ENCODE peak calls at places on chromosomes 3 and 15, in four cellular contexts. P is OCI-LY7, I is endothelial cell, B is lower lobe of right lung. T is an unnamed sample.

GRCh38 chr15:33028495-33028894 is 166.0 kb downstream of the FMN1 start:
- DNase-seq in P (no peak), I (no peak), B (no peak), T (no peak)

GRCh38 chr3:111947179-111947727 is 31.6 kb upstream of the ABHD10 start:
- DNase-seq in I (no peak), B (no peak), P (no peak), T (no peak)

GRCh38 chr3:6125520-6125919 is 735.4 kb upstream of the GRM7 start:
- DNase-seq in I (no peak), B (no peak), P (no peak), T (no peak)

GRCh38 chr3:25812644-25813043 is 22.8 kb downstream of the OXSM start:
- DNase-seq in I (no peak), P (no peak), B (no peak), T (no peak)

GRCh38 chr3:64184621-64185020 is 40.6 kb downstream of the PRICKLE2 start:
- DNase-seq in B (no peak), P (no peak), I (no peak), T (no peak)

GRCh38 chr15:40054746-40055575 is 16.0 kb upstream of the SRP14 start:
- DNase-seq in I (no peak), P (peak), B (no peak), T (peak)

GRCh38 chr3:193842029-193842782 is 249.2 kb downstream of the OPA1 start:
- DNase-seq in I (no peak), P (peak), B (no peak), T (no peak)

GRCh38 chr3:105513042-105513441 is 146.3 kb downstream of the ALCAM start:
- DNase-seq in P (no peak), B (no peak), I (no peak), T (no peak)

GRCh38 chr3:126320517-126321293 is 36.5 kb downstream of the KLF15 start:
- DNase-seq in P (no peak), I (no peak), B (no peak), T (peak)

GRCh38 chr3:127748754-127749327 is 73.5 kb downstream of the MGLL start:
- DNase-seq in B (peak), I (no peak), P (no peak), T (no peak)

GRCh38 chr3:4097801-4098200 is 205.4 kb upstream of the SETMAR start:
- DNase-seq in P (no peak), B (no peak), I (no peak), T (no peak)

GRCh38 chr3:126167550-126167949 is 12.8 kb downstream of the ALDH1L1 start:
- DNase-seq in B (no peak), I (no peak), P (no peak), T (no peak)

GRCh38 chr3:72032435-72033118 is 247.6 kb upstream of the PROK2 start:
- DNase-seq in I (no peak), B (no peak), P (no peak), T (no peak)

GRCh38 chr3:73080201-73080966 is 18.9 kb downstream of the EBLN2 start:
- DNase-seq in P (no peak), B (no peak), I (no peak), T (no peak)

GRCh38 chr3:42653560-42654330 is at the start of gene ZBTB47:
- DNase-seq in B (peak), P (no peak), I (peak), T (no peak)

GRCh38 chr3:134040066-134040465 is 10.3 kb upstream of the SLCO2A1 start:
- DNase-seq in P (no peak), I (no peak), B (no peak), T (peak)

GRCh38 chr3:2921903-2922302 is 188.3 kb downstream of the IL5RA start:
- DNase-seq in I (no peak), P (peak), B (no peak), T (no peak)

GRCh38 chr3:23075478-23075877 is 127.6 kb upstream of the UBE2E2 start:
- DNase-seq in P (no peak), B (no peak), I (no peak), T (no peak)

GRCh38 chr3:171883257-171883892 is 40.2 kb downstream of the TMEM212 start:
- DNase-seq in B (no peak), P (no peak), I (no peak), T (no peak)

GRCh38 chr3:102059145-102059943 is 210.0 kb downstream of the NFKBIZ start:
- DNase-seq in P (peak), I (no peak), B (no peak), T (no peak)

GRCh38 chr3:106198828-106199194 is 330.0 kb upstream of the CBLB start:
- DNase-seq in P (no peak), B (no peak), I (no peak), T (no peak)

GRCh38 chr15:78070049-78070698 is 7.3 kb downstream of the TBC1D2B start:
- DNase-seq in I (no peak), B (no peak), P (peak), T (no peak)

GRCh38 chr3:65029130-65029529 is 341.3 kb upstream of the ADAMTS9 start:
- DNase-seq in I (no peak), P (no peak), B (no peak), T (no peak)

GRCh38 chr15:79736435-79737000 is 160.3 kb downstream of the MTHFS start:
- DNase-seq in B (no peak), P (no peak), I (no peak), T (no peak)

GRCh38 chr15:88624971-88625290 is 3.8 kb downstream of the AEN start:
- DNase-seq in I (no peak), P (no peak), B (no peak), T (no peak)

GRCh38 chr3:108985844-108986243 is 32.2 kb upstream of the GUCA1C start:
- DNase-seq in P (no peak), B (no peak), I (no peak), T (no peak)

GRCh38 chr15:98599911-98600685 is 48.2 kb upstream of the IGF1R start:
- DNase-seq in B (peak), P (peak), I (no peak), T (peak)

GRCh38 chr15:45551691-45552090 is 29.1 kb upstream of the SLC30A4 start:
- DNase-seq in P (no peak), I (no peak), B (no peak), T (no peak)

GRCh38 chr3:150410311-150411105 is 2.4 kb downstream of the TSC22D2 start:
- DNase-seq in P (peak), I (peak), B (peak), T (peak)

GRCh38 chr3:192916455-192917257 is 1.0 kb downstream of the MB21D2 start:
- DNase-seq in I (peak), B (peak), P (no peak), T (peak)

GRCh38 chr3:79410617-79411016 is 357.2 kb downstream of the ROBO1 start:
- DNase-seq in I (no peak), B (no peak), P (no peak), T (no peak)

GRCh38 chr3:106728315-106728821 is 648.9 kb upstream of the CCDC54 start:
- DNase-seq in I (no peak), P (no peak), B (no peak), T (no peak)

GRCh38 chr3:151107177-151107576 is 21.7 kb downstream of the MED12L start:
- DNase-seq in B (no peak), I (no peak), P (no peak), T (no peak)

GRCh38 chr15:76189106-76189505 is 122.2 kb downstream of the ETFA start:
- DNase-seq in I (no peak), B (no peak), P (no peak), T (no peak)

GRCh38 chr15:76191539-76192244 is 119.6 kb downstream of the ETFA start:
- DNase-seq in B (no peak), P (no peak), I (no peak), T (no peak)

GRCh38 chr15:76192715-76193114 is 118.6 kb downstream of the ETFA start:
- DNase-seq in P (no peak), I (no peak), B (no peak), T (no peak)

GRCh38 chr15:76190070-76190564 is 121.2 kb downstream of the ETFA start:
- DNase-seq in B (no peak), P (no peak), I (no peak), T (no peak)

GRCh38 chr15:76190767-76191538 is 120.3 kb downstream of the ETFA start:
- DNase-seq in B (peak), P (peak), I (peak), T (peak)
- TF ChIP-seq CTCF in B (peak), P (peak), I (peak), T (peak)

GRCh38 chr3:166481340-166481739 is 644.1 kb upstream of the BCHE start:
- DNase-seq in I (no peak), B (no peak), P (no peak), T (no peak)

GRCh38 chr3:166473501-166473900 is 636.3 kb upstream of the BCHE start:
- DNase-seq in B (no peak), I (no peak), P (no peak), T (no peak)

GRCh38 chr3:166478356-166478755 is 641.1 kb upstream of the BCHE start:
- DNase-seq in I (no peak), P (no peak), B (no peak), T (no peak)
- TF ChIP-seq CTCF in I (no peak), P (no peak), B (no peak), T (no peak)

GRCh38 chr3:50655009-50655830 is 19.5 kb upstream of the DOCK3 start:
- DNase-seq in B (no peak), P (no peak), I (no peak), T (no peak)

GRCh38 chr3:50654196-50654595 is 20.5 kb upstream of the DOCK3 start:
- DNase-seq in I (no peak), B (no peak), P (no peak), T (no peak)

GRCh38 chr3:50651445-50651844 is 23.3 kb upstream of the DOCK3 start:
- DNase-seq in P (no peak), I (no peak), B (no peak), T (no peak)

GRCh38 chr3:50651875-50652529 is 22.7 kb upstream of the DOCK3 start:
- DNase-seq in P (no peak), B (no peak), I (no peak), T (no peak)

DNA sequence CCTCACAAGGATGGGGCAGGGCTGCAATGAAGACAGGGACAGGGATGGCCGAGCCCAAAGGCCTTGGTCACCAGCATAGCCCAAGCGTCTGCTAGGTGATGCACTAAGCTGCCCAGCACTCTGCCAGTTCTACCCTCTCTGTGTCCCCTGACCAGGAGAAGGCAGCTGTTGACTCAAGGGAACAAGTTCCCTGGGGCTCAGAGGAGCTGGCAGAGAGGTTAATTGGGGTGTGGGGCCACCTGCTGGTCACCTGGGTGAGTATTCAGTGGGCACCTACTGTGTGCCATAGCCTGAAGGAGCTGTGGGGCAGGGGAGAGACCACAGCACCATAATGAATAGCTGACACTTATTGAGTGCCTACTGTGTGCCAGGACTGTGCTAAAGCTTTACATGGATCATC is 22.0 kb upstream of the DOCK3 start:
- DNase-seq in I (peak), P (peak), B (no peak), T (no peak)
- TF ChIP-seq CTCF in I (peak), P (peak), B (peak), T (peak)

GRCh38 chr3:12352253-12352652 is 63.4 kb downstream of the PPARG start:
- DNase-seq in B (no peak), P (no peak), I (no peak), T (no peak)
- TF ChIP-seq CTCF in B (no peak), P (no peak), I (no peak), T (peak)